ENCODE peak calls at places on chromosomes 2 and 18, in seven cellular contexts. X, O, E, K, P, R and S are unnamed samples.

GRCh38 chr2:88451647-88452150 is 794 bp downstream of the FOXI3 start:
- DNase-seq in X (no peak), K (peak), R (no peak), E (no peak), O (no peak), P (no peak), S (no peak)

GRCh38 chr2:10028988-10029874 is 14.1 kb upstream of the KLF11 start:
- DNase-seq in X (no peak), K (no peak), E (no peak), O (peak), P (no peak), R (no peak), S (no peak)

GRCh38 chr18:78506031-78506461 is 473.6 kb upstream of the SALL3 start:
- DNase-seq in R (no peak), K (peak), P (no peak), E (no peak), O (no peak), X (no peak), S (no peak)

GRCh38 chr18:25497395-25497794 is 145.4 kb upstream of the ZNF521 start:
- DNase-seq in K (no peak), P (no peak), O (no peak), X (no peak), E (no peak), R (no peak), S (no peak)

GRCh38 chr18:54958711-54959625 is at the start of gene CCDC68:
- DNase-seq in E (peak), P (no peak), K (no peak), X (peak), O (no peak), R (peak), S (no peak)

GRCh38 chr2:36965751-36966369 is 476 bp downstream of the STRN start:
- DNase-seq in P (no peak), E (no peak), R (peak), O (peak), X (no peak), K (peak), S (no peak)

GRCh38 chr2:109125595-109126500 is 3.2 kb upstream of the SH3RF3 start:
- DNase-seq in X (peak), O (no peak), P (peak), K (no peak), R (peak), E (peak), S (peak)

GRCh38 chr2:205408690-205409089 is 273.6 kb upstream of the NRP2 start:
- DNase-seq in R (no peak), X (peak), O (no peak), K (no peak), P (peak), E (peak), S (no peak)

GRCh38 chr18:24176727-24177416 is 38.0 kb downstream of the CABYR start:
- DNase-seq in O (peak), R (peak), K (peak), E (peak), X (peak), P (no peak), S (no peak)

GRCh38 chr2:694174-694573 is 17.0 kb upstream of the TMEM18 start:
- DNase-seq in P (no peak), R (peak), X (no peak), K (no peak), E (no peak), O (no peak), S (no peak)
- TF ChIP-seq CTCF in P (no peak), R (no peak), X (no peak), K (no peak), E (no peak), O (no peak), S (no peak)

GRCh38 chr2:138486347-138487198 is 15.0 kb upstream of the SPOPL start:
- DNase-seq in K (no peak), R (no peak), E (no peak), P (no peak), O (no peak), X (peak), S (no peak)
- TF ChIP-seq CTCF in K (peak), R (no peak), E (no peak), P (no peak), O (peak), X (no peak), S (no peak)

DNA sequence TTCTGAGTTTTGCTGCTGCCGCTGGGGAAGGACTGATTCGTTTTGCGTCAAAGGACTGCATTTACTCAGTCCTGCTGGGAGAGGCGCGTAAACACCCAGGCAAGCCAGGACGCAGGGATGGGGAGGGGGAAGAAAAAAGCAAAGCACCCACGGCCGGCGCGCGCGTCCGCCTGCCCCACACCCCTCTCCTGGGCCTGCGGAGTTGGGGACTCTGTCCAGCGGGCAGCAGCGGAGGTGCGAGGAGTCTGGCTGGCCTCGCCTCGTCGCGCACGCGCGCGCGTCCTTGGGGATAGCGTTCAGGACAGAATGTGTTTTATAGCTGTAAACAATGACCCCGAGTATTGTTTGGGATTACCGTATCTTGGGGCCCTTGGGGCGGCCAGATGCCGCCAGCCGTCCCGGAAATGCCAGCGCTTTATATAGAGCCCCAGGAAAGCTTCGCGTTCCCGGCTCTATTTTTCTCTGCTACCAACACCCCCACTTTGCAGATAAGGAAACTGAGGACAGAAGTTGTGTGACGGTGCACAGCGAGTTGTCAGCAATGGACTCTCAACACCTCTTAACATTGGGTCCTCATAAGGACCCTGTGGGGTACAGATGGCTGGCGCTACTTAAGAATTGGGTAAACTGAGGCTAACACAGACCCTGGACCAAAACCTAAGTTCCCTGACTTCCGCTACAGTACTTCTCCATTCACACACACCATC is 1.6 kb upstream of the FOSL2 start:
- DNase-seq in R (peak), E (peak), P (no peak), K (peak), X (peak), O (peak), S (no peak)
- TF ChIP-seq CTCF in R (no peak), E (no peak), P (no peak), K (no peak), X (no peak), O (no peak), S (no peak)

DNA sequence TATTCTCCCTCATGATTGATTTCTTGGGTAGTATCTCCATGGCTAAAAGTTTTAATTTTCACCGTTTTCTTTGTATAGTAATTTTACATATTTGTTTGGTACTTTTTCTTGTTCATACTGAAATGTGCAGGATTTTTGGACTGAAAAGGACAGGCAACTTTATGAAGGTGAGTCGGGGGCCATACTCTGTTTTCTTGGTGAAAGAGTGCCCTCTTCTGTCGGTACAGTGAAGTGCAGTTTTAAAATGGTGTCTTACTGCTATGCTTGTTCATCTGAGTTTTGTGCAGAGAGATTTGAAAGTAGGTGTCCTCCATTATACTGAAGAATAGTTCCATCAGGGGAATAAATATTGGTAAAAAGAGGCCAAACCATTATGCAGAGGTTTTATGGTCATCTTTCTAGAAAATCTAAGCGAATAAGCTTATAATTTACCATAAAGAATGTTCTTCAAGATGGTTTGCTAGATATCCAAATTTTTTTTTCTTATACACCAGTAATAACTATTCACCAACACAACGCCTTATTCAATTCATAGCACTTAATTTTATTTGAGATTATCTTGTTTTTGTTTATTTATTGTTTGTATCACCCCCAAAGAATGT is 8.7 kb upstream of the SERPINB13 start:
- DNase-seq in E (peak), R (peak), O (peak), X (peak), K (peak), P (peak), S (no peak)
- TF ChIP-seq CTCF in E (peak), R (peak), O (peak), X (peak), K (peak), P (peak), S (peak)